ENCODE peak calls at places on chromosome 22, in seven cellular contexts. Z is HCT116, F is fibroblast of lung, X is PC-3, T is neuronal stem cell, V is Karpas-422, N is HepG2. H is an unnamed sample.

GRCh38 chr22:23520875-23521441 is 59.1 kb downstream of the IGLL1 start:
- DNase-seq in Z (no peak), F (peak), X (no peak), T (peak), V (no peak), N (peak), H (no peak)

GRCh38 chr22:49923445-49923844 is 5.0 kb downstream of the CRELD2 start:
- DNase-seq in Z (no peak), F (peak), X (no peak), T (no peak), V (no peak), N (no peak), H (no peak)

GRCh38 chr22:49825436-49825835 is 2.2 kb downstream of the BRD1 start:
- DNase-seq in Z (no peak), F (peak), X (peak), T (no peak), V (no peak), N (peak), H (peak)

GRCh38 chr22:50584106-50585096 is 1.8 kb upstream of the CHKB start:
- DNase-seq in Z (no peak), F (no peak), X (no peak), T (no peak), V (no peak), N (peak), H (no peak)

GRCh38 chr22:49197986-49198704 is 629.5 kb downstream of the BRD1 start:
- DNase-seq in Z (no peak), F (no peak), X (no peak), T (no peak), V (no peak), N (no peak), H (no peak)

GRCh38 chr22:32795214-32795596 is 6.3 kb upstream of the TIMP3 start:
- DNase-seq in Z (no peak), F (no peak), X (no peak), T (no peak), V (no peak), N (no peak), H (no peak)

GRCh38 chr22:22745225-22746060 is 101.0 kb downstream of the GGTLC2 start:
- DNase-seq in Z (no peak), F (no peak), X (peak), T (peak), V (peak), N (peak), H (no peak)

GRCh38 chr22:33028191-33028700 is 29.9 kb downstream of the SYN3 start:
- DNase-seq in Z (no peak), F (no peak), X (no peak), T (no peak), V (no peak), N (no peak), H (no peak)

GRCh38 chr22:32985899-32986772 is 72.0 kb downstream of the SYN3 start:
- DNase-seq in Z (peak), F (peak), X (peak), T (peak), V (peak), N (peak), H (peak)

GRCh38 chr22:36221799-36222751 is 17.3 kb downstream of the APOL2 start:
- DNase-seq in Z (peak), F (peak), X (peak), T (peak), V (peak), N (peak), H (peak)

GRCh38 chr22:29820941-29821789 is 16.9 kb downstream of the ASCC2 start:
- DNase-seq in Z (peak), F (peak), X (peak), T (no peak), V (peak), N (peak), H (peak)

GRCh38 chr22:40665312-40665711 is 14.0 kb upstream of the MCHR1 start:
- DNase-seq in Z (no peak), F (peak), X (no peak), T (no peak), V (no peak), N (no peak), H (peak)

GRCh38 chr22:26323013-26323412 is 106.0 kb upstream of the ASPHD2 start:
- DNase-seq in Z (no peak), F (no peak), X (no peak), T (no peak), V (no peak), N (no peak), H (no peak)

GRCh38 chr22:22933100-22933806 is 45.6 kb downstream of the IGLL5 start:
- DNase-seq in Z (no peak), F (no peak), X (no peak), T (no peak), V (no peak), N (no peak), H (no peak)

GRCh38 chr22:22348127-22348814 is 103.7 kb downstream of the VPREB1 start:
- DNase-seq in Z (peak), F (no peak), X (peak), T (peak), V (peak), N (peak), H (no peak)

GRCh38 chr22:28896611-28897010 is 13.2 kb downstream of the ZNRF3 start:
- DNase-seq in Z (no peak), F (no peak), X (peak), T (no peak), V (no peak), N (no peak), H (no peak)

GRCh38 chr22:44702479-44703219 is 645 bp downstream of the PRR5 start:
- DNase-seq in Z (no peak), F (peak), X (peak), T (peak), V (no peak), N (no peak), H (peak)
- H2AFZ ChIP-seq in Z (no peak), F (no peak), X (peak), T (peak), V (no peak), N (no peak), H (peak)

GRCh38 chr22:39242389-39242808 is 2.4 kb downstream of the PDGFB start:
- DNase-seq in Z (no peak), F (no peak), X (no peak), T (no peak), V (no peak), N (no peak), H (no peak)
- H3K9ac ChIP-seq in Z (peak), F (no peak), X (peak), T (no peak), V (no peak), N (peak), H (no peak)

DNA sequence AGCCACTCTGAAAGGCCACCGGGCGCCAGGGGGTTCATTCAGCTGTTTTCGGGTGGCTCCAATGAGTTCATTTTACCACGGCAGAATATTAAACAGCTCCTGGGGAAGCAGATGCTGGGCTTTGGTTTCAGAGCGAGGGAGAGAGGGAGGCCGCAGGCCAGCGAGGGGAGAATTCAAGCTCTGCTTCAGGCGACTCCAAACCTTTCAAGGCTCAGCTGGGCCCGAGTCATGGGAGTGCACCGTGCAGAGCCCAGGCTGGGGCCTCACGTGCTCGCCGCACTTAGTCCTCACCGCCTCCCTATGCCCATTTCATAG is 28.4 kb downstream of the MN1 start:
- DNase-seq in Z (no peak), F (no peak), X (no peak), T (no peak), V (no peak), N (no peak), H (no peak)
- H2AFZ ChIP-seq in Z (no peak), F (no peak), X (no peak), T (no peak), V (no peak), N (no peak), H (no peak)

GRCh38 chr22:19730141-19730661 is 6.9 kb downstream of the GP1BB start:
- DNase-seq in Z (no peak), F (no peak), X (no peak), T (no peak), V (no peak), N (no peak), H (no peak)

GRCh38 chr22:19730662-19731360 is 7.5 kb downstream of the GP1BB start:
- DNase-seq in Z (peak), F (peak), X (peak), T (peak), V (peak), N (peak), H (peak)

GRCh38 chr22:19728271-19728670 is 4.9 kb downstream of the GP1BB start:
- DNase-seq in Z (no peak), F (no peak), X (no peak), T (no peak), V (no peak), N (no peak), H (no peak)

GRCh38 chr22:19728836-19729235 is 5.5 kb downstream of the GP1BB start:
- DNase-seq in Z (no peak), F (no peak), X (no peak), T (no peak), V (no peak), N (no peak), H (no peak)

GRCh38 chr22:19729507-19729906 is 6.2 kb downstream of the GP1BB start:
- DNase-seq in Z (no peak), F (no peak), X (no peak), T (no peak), V (no peak), N (no peak), H (no peak)
- H3K9ac ChIP-seq in Z (no peak), F (no peak), X (no peak), T (no peak), V (no peak), N (no peak), H (no peak)

GRCh38 chr22:46626356-46626755 is 6.2 kb downstream of the GRAMD4 start:
- DNase-seq in Z (no peak), F (no peak), X (no peak), T (no peak), V (no peak), N (no peak), H (no peak)

GRCh38 chr22:46625113-46625842 is 5.1 kb downstream of the GRAMD4 start:
- DNase-seq in Z (no peak), F (no peak), X (no peak), T (no peak), V (no peak), N (no peak), H (no peak)

GRCh38 chr22:46626911-46627805 is 7.0 kb downstream of the GRAMD4 start:
- DNase-seq in Z (no peak), F (no peak), X (no peak), T (no peak), V (peak), N (no peak), H (no peak)

GRCh38 chr22:46627806-46628482 is 7.8 kb downstream of the GRAMD4 start:
- DNase-seq in Z (no peak), F (no peak), X (no peak), T (no peak), V (no peak), N (no peak), H (no peak)

GRCh38 chr22:46625843-46626349 is 5.7 kb downstream of the GRAMD4 start:
- DNase-seq in Z (no peak), F (no peak), X (no peak), T (no peak), V (no peak), N (no peak), H (no peak)
- H2AFZ ChIP-seq in Z (no peak), F (no peak), X (no peak), T (no peak), V (no peak), N (no peak), H (no peak)